ENCODE peak calls at places on chromosomes 3 and 15, in six cellular contexts. U, F, Q, W, N and S are unnamed samples.

GRCh38 chr3:33447958-33448357 is 7.8 kb upstream of the UBP1 start:
- DNase-seq in U (no peak), F (no peak), Q (no peak), W (no peak), N (no peak), S (no peak)

GRCh38 chr15:77014137-77015081 is 19.5 kb downstream of the PSTPIP1 start:
- DNase-seq in U (no peak), F (no peak), Q (peak; percentile 69), W (no peak), N (no peak), S (no peak)

GRCh38 chr3:24573576-24573975 is 78.9 kb upstream of the THRB start:
- DNase-seq in U (no peak), F (no peak), Q (no peak), W (no peak), N (no peak), S (no peak)

GRCh38 chr3:59411694-59412093 is 361.9 kb upstream of the CFAP20DC start:
- DNase-seq in U (no peak), F (no peak), Q (no peak), W (no peak), N (no peak), S (no peak)

GRCh38 chr3:52056521-52056967 is at the start of gene DUSP7:
- DNase-seq in U (peak; percentile 77), F (peak; percentile 62), Q (peak; percentile 89), W (peak; percentile 73), N (peak; percentile 70), S (peak; percentile 72)

GRCh38 chr3:23496165-23496564 is 293.0 kb downstream of the UBE2E2 start:
- DNase-seq in U (no peak), F (no peak), Q (no peak), W (no peak), N (no peak), S (no peak)

GRCh38 chr15:59549339-59549807 is 62.2 kb upstream of the GCNT3 start:
- DNase-seq in U (no peak), F (no peak), Q (no peak), W (no peak), N (no peak), S (no peak)

GRCh38 chr3:130772124-130772523 is 25.5 kb upstream of the PIK3R4 start:
- DNase-seq in U (no peak), F (no peak), Q (no peak), W (peak; percentile 24), N (no peak), S (no peak)

GRCh38 chr3:160184655-160185054 is 40.6 kb upstream of the C3orf80 start:
- DNase-seq in U (no peak), F (peak; percentile 70), Q (no peak), W (no peak), N (no peak), S (peak; percentile 90)

GRCh38 chr3:32848215-32848614 is 30.4 kb downstream of the TRIM71 start:
- DNase-seq in U (no peak), F (no peak), Q (no peak), W (no peak), N (no peak), S (peak; percentile 75)

GRCh38 chr3:77186728-77187127 is 146.8 kb downstream of the ROBO2 start:
- DNase-seq in U (no peak), F (peak; percentile 79), Q (no peak), W (no peak), N (no peak), S (peak; percentile 4)

GRCh38 chr3:117322866-117323265 is 613.3 kb downstream of the TUSC7 start:
- DNase-seq in U (no peak), F (peak; percentile 16), Q (no peak), W (peak; percentile 43), N (no peak), S (peak; percentile 6)

GRCh38 chr3:194985031-194985578 is 285.9 kb downstream of the XXYLT1 start:
- DNase-seq in U (peak; percentile 59), F (peak; percentile 72), Q (peak; percentile 91), W (no peak), N (no peak), S (peak; percentile 82)

GRCh38 chr15:71228403-71228802 is 113.1 kb downstream of the THSD4 start:
- DNase-seq in U (no peak), F (peak; percentile 67), Q (no peak), W (peak; percentile 66), N (no peak), S (peak; percentile 66)

GRCh38 chr3:141100531-141101320 is 49.6 kb downstream of the SPSB4 start:
- DNase-seq in U (no peak), F (no peak), Q (no peak), W (no peak), N (no peak), S (no peak)

GRCh38 chr3:21462151-21462550 is 288.9 kb downstream of the ZNF385D start:
- DNase-seq in U (no peak), F (no peak), Q (no peak), W (no peak), N (no peak), S (no peak)

GRCh38 chr3:54215521-54215920 is 93.2 kb downstream of the CACNA2D3 start:
- DNase-seq in U (no peak), F (no peak), Q (no peak), W (no peak), N (no peak), S (no peak)

GRCh38 chr15:39756806-39757522 is 25.7 kb downstream of the FSIP1 start:
- DNase-seq in U (peak; percentile 39), F (peak; percentile 86), Q (no peak), W (peak; percentile 77), N (peak; percentile 32), S (peak; percentile 81)

GRCh38 chr3:138426211-138426610 is 8.2 kb upstream of the ESYT3 start:
- DNase-seq in U (no peak), F (peak; percentile 65), Q (no peak), W (peak; percentile 62), N (no peak), S (peak; percentile 37)

GRCh38 chr3:7204848-7205156 is 343.9 kb downstream of the GRM7 start:
- DNase-seq in U (no peak), F (no peak), Q (no peak), W (no peak), N (no peak), S (no peak)

GRCh38 chr3:70805044-70805732 is 492.8 kb upstream of the MDFIC2 start:
- DNase-seq in U (no peak), F (peak; percentile 73), Q (no peak), W (no peak), N (no peak), S (peak; percentile 54)

GRCh38 chr3:54028372-54028771 is 94.0 kb upstream of the CACNA2D3 start:
- DNase-seq in U (no peak), F (no peak), Q (no peak), W (no peak), N (no peak), S (no peak)

GRCh38 chr15:71411538-71412482 is 296.5 kb downstream of the THSD4 start:
- DNase-seq in U (no peak), F (no peak), Q (no peak), W (no peak), N (no peak), S (peak; percentile 42)

GRCh38 chr15:69842851-69843250 is 254.9 kb downstream of the TLE3 start:
- DNase-seq in U (no peak), F (no peak), Q (no peak), W (no peak), N (no peak), S (no peak)

DNA sequence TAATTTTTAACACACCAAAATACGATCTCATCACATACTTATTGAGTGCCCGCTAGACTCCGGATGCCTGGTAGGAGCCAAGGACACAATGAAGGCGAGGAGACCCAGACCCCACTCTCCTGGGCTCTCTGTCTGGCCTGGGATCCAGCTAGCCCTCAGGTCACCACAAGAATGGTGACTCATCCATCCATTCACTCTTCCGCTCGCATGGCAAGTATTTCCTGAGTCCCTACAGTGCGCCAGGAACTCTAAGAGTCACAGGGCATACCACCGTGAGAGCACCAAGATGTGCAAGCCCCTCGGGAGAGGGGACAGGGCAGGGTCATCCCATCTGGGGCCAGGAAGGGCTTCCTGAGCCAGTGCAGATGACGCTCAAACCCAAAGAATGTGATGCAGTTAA is 101.6 kb upstream of the PRR20G start:
- DNase-seq in U (no peak), F (no peak), Q (no peak), W (no peak), N (no peak), S (no peak)
- H3K4me3 ChIP-seq in U (no peak overlapping the region), F (no peak overlapping the region), Q (no peak overlapping the region), W (no peak overlapping the region), N (no peak overlapping the region), S (no peak overlapping the region)

DNA sequence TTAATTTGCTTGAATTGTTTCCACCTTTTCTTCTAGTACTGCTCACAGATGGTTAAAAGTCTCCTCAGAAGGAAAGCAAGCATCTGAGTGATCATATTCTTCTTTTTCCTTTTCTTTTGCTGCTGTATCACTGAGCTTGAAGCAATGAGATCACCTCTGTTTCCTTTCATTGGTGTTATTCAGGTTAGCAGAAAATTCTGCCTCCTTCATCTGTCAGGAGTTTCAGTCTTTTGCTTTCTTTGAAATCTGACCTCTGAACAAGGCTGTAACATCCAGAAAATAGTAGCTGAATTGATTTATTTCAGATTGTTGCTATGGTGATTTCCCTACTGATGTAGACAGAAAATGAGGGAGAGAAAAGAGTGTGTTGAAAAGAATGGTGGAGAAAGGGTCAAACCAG is 343.0 kb downstream of the MFSD1 start:
- DNase-seq in U (no peak), F (no peak), Q (no peak), W (no peak), N (no peak), S (no peak)
- H3K4me3 ChIP-seq in U (no peak overlapping the region), F (no peak overlapping the region), Q (no peak overlapping the region), W (no peak overlapping the region), N (no peak overlapping the region), S (no peak overlapping the region)

GRCh38 chr3:169144271-169144670 is 519.2 kb downstream of the MECOM start:
- DNase-seq in U (no peak), F (no peak), Q (no peak), W (no peak), N (no peak), S (no peak)
- H3K4me3 ChIP-seq in U (peak overlapping the region; percentile 42), F (peak overlapping the region; percentile 77), Q (peak overlapping the region; percentile 64), W (peak overlapping the region; percentile 88), N (no peak overlapping the region), S (no peak overlapping the region)

GRCh38 chr3:122533931-122534334 is 19.2 kb upstream of the KPNA1 start:
- DNase-seq in U (no peak), F (peak; percentile 85), Q (no peak), W (no peak), N (no peak), S (peak; percentile 78)
- H3K4me3 ChIP-seq in U (no peak overlapping the region), F (no peak overlapping the region), Q (no peak overlapping the region), W (no peak overlapping the region), N (no peak overlapping the region), S (no peak overlapping the region)